ENCODE peak calls at places on chromosomes 6 and 20, in ten cellular contexts. B, Q, G, W, V, F, U, I, E and T are unnamed samples.

GRCh38 chr6:18978330-18979128 is 591.4 kb downstream of the RNF144B start:
- DNase-seq in B (no peak), Q (no peak), G (peak), W (no peak), V (no peak), F (peak), U (no peak), I (no peak), E (no peak), T (no peak)

GRCh38 chr6:170026272-170027110 is 264.4 kb downstream of the DLL1 start:
- DNase-seq in B (no peak), Q (no peak), G (no peak), W (peak), V (no peak), F (peak), U (no peak), I (peak), E (peak), T (no peak)

GRCh38 chr6:46129301-46129633 is 522 bp upstream of the ENPP4 start:
- DNase-seq in B (no peak), Q (no peak), G (no peak), W (no peak), V (no peak), F (no peak), U (no peak), I (no peak), E (no peak), T (no peak)

GRCh38 chr6:147534116-147534865 is 25.8 kb downstream of the SAMD5 start:
- DNase-seq in B (no peak), Q (no peak), G (no peak), W (no peak), V (no peak), F (no peak), U (no peak), I (no peak), E (no peak), T (no peak)

GRCh38 chr6:43744931-43745727 is 24.9 kb upstream of the VEGFA start:
- DNase-seq in B (no peak), Q (no peak), G (no peak), W (peak), V (no peak), F (no peak), U (no peak), I (no peak), E (no peak), T (no peak)

GRCh38 chr6:21003780-21004541 is 469.7 kb downstream of the CDKAL1 start:
- DNase-seq in B (peak), Q (no peak), G (no peak), W (no peak), V (no peak), F (peak), U (no peak), I (no peak), E (no peak), T (no peak)

GRCh38 chr6:159875194-159875593 is 15.6 kb upstream of the MAS1 start:
- DNase-seq in B (peak), Q (no peak), G (no peak), W (no peak), V (no peak), F (peak), U (no peak), I (no peak), E (no peak), T (no peak)

GRCh38 chr6:33018904-33019303 is 9.5 kb upstream of the HLA-DOA start:
- DNase-seq in B (peak), Q (peak), G (peak), W (peak), V (no peak), F (peak), U (peak), I (no peak), E (no peak), T (peak)

GRCh38 chr20:18705490-18705889 is 108.1 kb upstream of the SCP2D1 start:
- DNase-seq in B (no peak), Q (no peak), G (no peak), W (no peak), V (no peak), F (no peak), U (no peak), I (no peak), E (no peak), T (no peak)

GRCh38 chr6:100460650-100461204 is 4.0 kb downstream of the SIM1 start:
- DNase-seq in B (no peak), Q (peak), G (no peak), W (no peak), V (no peak), F (no peak), U (no peak), I (no peak), E (no peak), T (peak)

GRCh38 chr20:21241400-21241799 is 61.7 kb upstream of the XRN2 start:
- DNase-seq in B (no peak), Q (no peak), G (no peak), W (no peak), V (no peak), F (no peak), U (no peak), I (no peak), E (no peak), T (no peak)

GRCh38 chr6:14305629-14306028 is 188.1 kb downstream of the CD83 start:
- DNase-seq in B (no peak), Q (no peak), G (no peak), W (no peak), V (no peak), F (no peak), U (no peak), I (no peak), E (no peak), T (no peak)

GRCh38 chr20:6665621-6666345 is 101.7 kb upstream of the BMP2 start:
- DNase-seq in B (no peak), Q (no peak), G (no peak), W (no peak), V (no peak), F (no peak), U (no peak), I (no peak), E (no peak), T (no peak)

GRCh38 chr20:48622421-48622820 is 205.4 kb downstream of the PREX1 start:
- DNase-seq in B (no peak), Q (no peak), G (no peak), W (no peak), V (no peak), F (no peak), U (no peak), I (no peak), E (no peak), T (no peak)

GRCh38 chr6:170522565-170523183 is 30.4 kb downstream of the PSMB1 start:
- DNase-seq in B (no peak), Q (peak), G (no peak), W (no peak), V (no peak), F (no peak), U (no peak), I (no peak), E (peak), T (no peak)

GRCh38 chr20:58231678-58232077 is 3.2 kb upstream of the ANKRD60 start:
- DNase-seq in B (no peak), Q (no peak), G (no peak), W (no peak), V (no peak), F (no peak), U (no peak), I (no peak), E (no peak), T (no peak)

GRCh38 chr6:38146021-38146657 is 326.6 kb downstream of the ZFAND3 start:
- DNase-seq in B (no peak), Q (no peak), G (no peak), W (no peak), V (no peak), F (no peak), U (no peak), I (no peak), E (peak), T (no peak)

GRCh38 chr6:137332637-137333228 is 113.5 kb upstream of the IFNGR1 start:
- DNase-seq in B (no peak), Q (no peak), G (peak), W (no peak), V (no peak), F (no peak), U (no peak), I (no peak), E (no peak), T (no peak)

GRCh38 chr6:147559016-147559415 is 50.5 kb downstream of the SAMD5 start:
- DNase-seq in B (no peak), Q (no peak), G (no peak), W (peak), V (no peak), F (peak), U (no peak), I (no peak), E (no peak), T (no peak)

GRCh38 chr20:5748246-5748645 is 2.0 kb upstream of the SHLD1 start:
- DNase-seq in B (no peak), Q (no peak), G (no peak), W (no peak), V (no peak), F (no peak), U (no peak), I (no peak), E (no peak), T (no peak)

GRCh38 chr20:46981184-46981583 is 86.5 kb downstream of the EYA2 start:
- DNase-seq in B (no peak), Q (no peak), G (no peak), W (no peak), V (no peak), F (no peak), U (no peak), I (no peak), E (no peak), T (no peak)

GRCh38 chr6:56727097-56727845 is 84.6 kb upstream of the DST start:
- DNase-seq in B (no peak), Q (no peak), G (no peak), W (no peak), V (no peak), F (no peak), U (no peak), I (no peak), E (no peak), T (no peak)

GRCh38 chr20:54219751-54220426 is 12.0 kb downstream of the PFDN4 start:
- DNase-seq in B (no peak), Q (peak), G (no peak), W (no peak), V (no peak), F (no peak), U (no peak), I (no peak), E (no peak), T (peak)

GRCh38 chr6:41723178-41723935 is 12.1 kb downstream of the TFEB start:
- DNase-seq in B (no peak), Q (peak), G (peak), W (peak), V (peak), F (peak), U (peak), I (peak), E (peak), T (no peak)

GRCh38 chr20:5845686-5846651 is 95.8 kb downstream of the SHLD1 start:
- DNase-seq in B (peak), Q (no peak), G (no peak), W (no peak), V (no peak), F (no peak), U (no peak), I (no peak), E (no peak), T (no peak)

GRCh38 chr6:55675936-55676335 is 96.9 kb upstream of the HMGCLL1 start:
- DNase-seq in B (no peak), Q (no peak), G (no peak), W (no peak), V (no peak), F (no peak), U (no peak), I (no peak), E (no peak), T (no peak)

GRCh38 chr6:1482381-1483166 is 93.2 kb downstream of the FOXF2 start:
- DNase-seq in B (peak), Q (no peak), G (no peak), W (no peak), V (no peak), F (no peak), U (no peak), I (no peak), E (no peak), T (no peak)

GRCh38 chr6:56765494-56765893 is 122.8 kb upstream of the DST start:
- DNase-seq in B (no peak), Q (no peak), G (no peak), W (no peak), V (no peak), F (no peak), U (no peak), I (no peak), E (no peak), T (no peak)

GRCh38 chr6:128601060-128601459 is 80.7 kb upstream of the PTPRK start:
- DNase-seq in B (no peak), Q (peak), G (no peak), W (peak), V (no peak), F (peak), U (no peak), I (no peak), E (no peak), T (no peak)

GRCh38 chr20:60268502-60268901 is 310.3 kb downstream of the CDH26 start:
- DNase-seq in B (no peak), Q (no peak), G (no peak), W (no peak), V (no peak), F (no peak), U (no peak), I (no peak), E (no peak), T (peak)

GRCh38 chr20:33006776-33007375 is 628 bp upstream of the BPIFB2 start:
- DNase-seq in B (no peak), Q (no peak), G (no peak), W (no peak), V (no peak), F (no peak), U (no peak), I (no peak), E (no peak), T (no peak)

GRCh38 chr20:33005908-33006775 is 1.4 kb upstream of the BPIFB2 start:
- DNase-seq in B (no peak), Q (no peak), G (no peak), W (no peak), V (no peak), F (no peak), U (no peak), I (no peak), E (no peak), T (no peak)

GRCh38 chr20:33008336-33009213 is 1.1 kb downstream of the BPIFB2 start:
- DNase-seq in B (no peak), Q (no peak), G (no peak), W (no peak), V (no peak), F (no peak), U (no peak), I (no peak), E (no peak), T (no peak)

GRCh38 chr20:33009214-33010132 is 2.0 kb downstream of the BPIFB2 start:
- DNase-seq in B (no peak), Q (no peak), G (no peak), W (no peak), V (no peak), F (no peak), U (no peak), I (no peak), E (peak), T (no peak)

GRCh38 chr20:33007376-33008335 is at the start of gene BPIFB2:
- DNase-seq in B (no peak), Q (no peak), G (no peak), W (no peak), V (no peak), F (no peak), U (no peak), I (no peak), E (no peak), T (no peak)
- TF ChIP-seq POLR2A in B (no peak), Q (no peak), G (no peak), W (no peak), V (no peak), F (no peak), U (no peak), I (no peak), E (no peak), T (no peak)

DNA sequence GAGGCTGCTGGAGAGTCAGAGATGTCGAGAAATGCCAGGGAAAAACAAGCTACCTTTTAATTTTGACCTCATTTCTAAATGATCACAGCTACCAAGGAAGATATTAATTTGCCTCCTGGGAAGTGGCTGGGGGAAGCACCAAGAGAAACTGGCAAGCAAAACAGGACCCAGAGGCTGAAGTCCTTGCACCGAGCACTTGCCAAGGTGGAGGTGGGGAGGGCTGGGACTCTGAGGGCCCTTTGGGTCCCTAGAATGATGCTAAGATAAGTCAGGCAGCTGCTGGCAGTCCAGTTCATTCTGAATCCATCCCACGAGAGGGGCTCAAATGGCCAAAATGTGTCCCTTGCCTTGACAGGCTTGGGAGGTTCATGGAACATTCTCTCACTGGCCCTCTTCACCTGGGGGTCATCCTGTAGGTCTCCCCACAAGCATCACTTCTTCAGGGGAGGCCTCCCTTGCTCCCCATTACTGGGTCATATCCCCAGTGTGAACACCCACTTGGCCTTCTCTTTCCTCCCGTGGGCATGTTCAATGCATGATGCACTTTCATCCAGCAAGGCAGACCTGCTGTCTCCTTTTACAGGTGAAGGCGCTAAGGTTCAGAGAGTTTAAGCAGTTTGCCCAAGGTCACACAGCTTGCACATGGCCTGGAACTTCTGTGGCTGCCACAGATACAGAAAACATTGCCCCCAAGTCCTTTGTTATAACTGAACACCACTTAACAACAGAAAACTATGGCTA is 39.1 kb upstream of the BLCAP start:
- DNase-seq in B (no peak), Q (no peak), G (no peak), W (no peak), V (no peak), F (no peak), U (no peak), I (no peak), E (no peak), T (no peak)
- TF ChIP-seq POLR2A in B (no peak), Q (no peak), G (no peak), W (no peak), V (no peak), F (no peak), U (no peak), I (no peak), E (no peak), T (no peak)

DNA sequence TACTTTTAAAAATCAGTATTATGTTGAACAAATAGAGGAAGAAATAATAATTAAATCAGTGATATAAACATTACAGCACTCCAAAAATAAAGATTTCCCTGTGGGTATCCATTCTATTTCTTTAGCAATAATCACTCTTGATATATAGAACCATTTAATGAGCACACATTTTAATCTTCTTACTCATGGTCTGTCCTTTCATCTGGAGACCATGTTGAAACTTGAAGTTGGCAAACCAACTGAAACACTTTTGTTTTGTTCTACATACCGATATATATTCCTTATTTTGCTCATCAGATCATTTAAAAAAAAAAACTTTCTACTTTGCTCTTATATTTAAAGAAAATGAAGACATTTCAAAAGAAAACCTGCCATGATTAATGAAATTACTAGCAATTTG is 13.4 kb downstream of the C6orf58 start:
- DNase-seq in B (no peak), Q (no peak), G (no peak), W (no peak), V (no peak), F (no peak), U (no peak), I (no peak), E (no peak), T (no peak)
- TF ChIP-seq POLR2A in B (no peak), Q (no peak), G (no peak), W (no peak), V (no peak), F (no peak), U (no peak), I (no peak), E (no peak), T (no peak)

GRCh38 chr6:163605388-163606097 is 191.0 kb downstream of the QKI start:
- DNase-seq in B (no peak), Q (peak), G (no peak), W (no peak), V (no peak), F (no peak), U (no peak), I (no peak), E (no peak), T (no peak)

GRCh38 chr6:163602851-163603250 is 188.3 kb downstream of the QKI start:
- DNase-seq in B (no peak), Q (no peak), G (no peak), W (no peak), V (no peak), F (no peak), U (no peak), I (no peak), E (peak), T (no peak)

GRCh38 chr6:163603395-163603794 is 188.9 kb downstream of the QKI start:
- DNase-seq in B (no peak), Q (no peak), G (no peak), W (no peak), V (no peak), F (no peak), U (no peak), I (no peak), E (no peak), T (no peak)

GRCh38 chr6:163612200-163612599 is 197.7 kb downstream of the QKI start:
- DNase-seq in B (no peak), Q (no peak), G (no peak), W (no peak), V (no peak), F (no peak), U (no peak), I (no peak), E (no peak), T (no peak)

DNA sequence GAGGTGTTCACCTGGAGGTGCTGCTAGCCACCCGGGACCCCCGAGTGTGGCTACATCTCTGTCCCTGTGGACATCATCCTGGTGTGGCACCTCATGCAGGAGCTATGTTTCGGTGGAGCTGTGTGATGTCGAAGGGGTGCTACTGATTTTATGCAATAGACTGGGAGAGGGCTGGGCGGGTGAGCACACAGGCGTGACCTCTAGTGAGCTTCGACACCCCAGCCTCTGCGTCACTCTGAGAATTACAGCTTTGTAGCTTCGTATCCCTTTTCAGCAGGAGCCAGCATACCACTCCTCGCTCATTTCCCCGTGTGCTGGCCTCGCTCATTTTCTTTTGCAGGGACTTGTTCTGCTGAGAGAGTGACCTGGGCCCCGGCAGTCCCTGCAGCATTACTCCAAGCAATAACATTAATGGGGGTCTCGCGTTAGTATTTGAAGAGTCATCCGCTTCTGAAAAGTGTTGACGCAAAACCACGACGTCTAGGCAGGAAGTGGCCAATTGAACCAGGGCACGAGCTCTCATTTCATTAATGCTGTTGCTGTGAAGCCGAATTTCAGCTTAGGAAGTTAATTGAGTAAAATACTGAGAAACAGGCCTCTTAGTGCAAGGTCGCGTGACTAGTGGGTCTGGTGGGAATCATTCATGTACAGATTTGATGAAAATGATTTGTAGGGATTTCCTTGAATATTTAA is 193.7 kb downstream of the QKI start:
- DNase-seq in B (no peak), Q (no peak), G (no peak), W (no peak), V (no peak), F (no peak), U (no peak), I (no peak), E (no peak), T (no peak)
- TF ChIP-seq POLR2A in B (no peak), Q (no peak), G (no peak), W (no peak), V (no peak), F (no peak), U (no peak), I (no peak), E (no peak), T (no peak)

GRCh38 chr20:1367479-1367878 is 25.4 kb downstream of the FKBP1A start:
- DNase-seq in B (no peak), Q (no peak), G (no peak), W (no peak), V (no peak), F (no peak), U (no peak), I (no peak), E (no peak), T (no peak)
- TF ChIP-seq POLR2A in B (no peak), Q (no peak), G (no peak), W (no peak), V (no peak), F (no peak), U (no peak), I (no peak), E (no peak), T (no peak)